ENCODE peak calls at places on chromosomes 2 and 18, in six cellular contexts. Y is CD8-positive, alpha-beta memory T cell; A is ovary; V is CD4-positive, alpha-beta memory T cell; N is HepG2; E is astrocyte. X is an unnamed sample.

GRCh38 chr18:73980289-73980979 is 167.2 kb downstream of the FBXO15 start:
- DNase-seq in Y (no peak), A (no peak), V (no peak), N (peak; percentile 9), E (no peak), X (peak; percentile 54)

GRCh38 chr18:36050479-36050878 is 16.9 kb downstream of the RPRD1A start:
- DNase-seq in Y (no peak), A (no peak), V (no peak), N (no peak), E (no peak), X (no peak)

GRCh38 chr2:23653326-23653725 is 268.3 kb downstream of the KLHL29 start:
- DNase-seq in Y (no peak), A (no peak), V (no peak), N (no peak), E (no peak), X (no peak)

GRCh38 chr2:8171608-8172007 is 510.2 kb upstream of the ID2 start:
- DNase-seq in Y (no peak), A (no peak), V (no peak), N (no peak), E (peak; percentile 46), X (no peak)

GRCh38 chr2:175396696-175397095 is 215.2 kb upstream of the ATP5MC3 start:
- DNase-seq in Y (no peak), A (no peak), V (no peak), N (no peak), E (no peak), X (no peak)

GRCh38 chr2:100119235-100119634 is 23.2 kb downstream of the AFF3 start:
- DNase-seq in Y (no peak), A (no peak), V (no peak), N (no peak), E (no peak), X (no peak)

GRCh38 chr18:13511961-13512572 is 214.3 kb downstream of the FAM210A start:
- DNase-seq in Y (no peak), A (no peak), V (no peak), N (no peak), E (no peak), X (no peak)

GRCh38 chr2:72011791-72012190 is 135.9 kb downstream of the CYP26B1 start:
- DNase-seq in Y (no peak), A (no peak), V (no peak), N (no peak), E (no peak), X (no peak)

GRCh38 chr2:230018153-230018552 is 50.6 kb downstream of the SLC16A14 start:
- DNase-seq in Y (no peak), A (no peak), V (no peak), N (no peak), E (peak; percentile 49), X (peak; percentile 89)

GRCh38 chr18:9741461-9741820 is 33.3 kb downstream of the RAB31 start:
- DNase-seq in Y (no peak), A (no peak), V (no peak), N (no peak), E (no peak), X (no peak)

GRCh38 chr2:71948781-71949536 is 198.7 kb downstream of the CYP26B1 start:
- DNase-seq in Y (no peak), A (no peak), V (no peak), N (no peak), E (peak; percentile 81), X (no peak)

GRCh38 chr2:188381614-188382013 is 89.9 kb downstream of the GULP1 start:
- DNase-seq in Y (no peak), A (no peak), V (no peak), N (no peak), E (peak; percentile 80), X (peak; percentile 87)

GRCh38 chr2:31193066-31193396 is 24.3 kb downstream of the CAPN14 start:
- DNase-seq in Y (no peak), A (no peak), V (no peak), N (no peak), E (no peak), X (no peak)

GRCh38 chr18:22900558-22901183 is 32.5 kb upstream of the RBBP8 start:
- DNase-seq in Y (no peak), A (no peak), V (no peak), N (no peak), E (peak; percentile 7), X (no peak)

GRCh38 chr2:124933883-124934282 is 908.8 kb downstream of the CNTNAP5 start:
- DNase-seq in Y (no peak), A (no peak), V (no peak), N (no peak), E (no peak), X (no peak)

GRCh38 chr2:165427686-165428085 is 41.8 kb upstream of the CSRNP3 start:
- DNase-seq in Y (no peak), A (no peak), V (no peak), N (no peak), E (no peak), X (no peak)

GRCh38 chr2:160968183-160968582 is 192.0 kb upstream of the TANK start:
- DNase-seq in Y (no peak), A (no peak), V (no peak), N (no peak), E (no peak), X (no peak)

GRCh38 chr2:136327162-136327852 is 209.4 kb upstream of the CXCR4 start:
- DNase-seq in Y (peak; percentile 91), A (no peak), V (peak; percentile 89), N (no peak), E (peak; percentile 29), X (peak; percentile 66)

GRCh38 chr18:58580623-58581022 is 48.3 kb downstream of the ALPK2 start:
- DNase-seq in Y (no peak), A (no peak), V (no peak), N (no peak), E (peak; percentile 76), X (peak; percentile 86)

GRCh38 chr2:148982282-148982681 is 56.2 kb upstream of the LYPD6B start:
- DNase-seq in Y (no peak), A (no peak), V (no peak), N (no peak), E (no peak), X (no peak)

GRCh38 chr2:137091704-137092103 is 326.4 kb downstream of the THSD7B start:
- DNase-seq in Y (no peak), A (no peak), V (no peak), N (no peak), E (no peak), X (no peak)

GRCh38 chr18:48342588-48342987 is 66.6 kb downstream of the ZBTB7C start:
- DNase-seq in Y (no peak), A (no peak), V (no peak), N (no peak), E (no peak), X (no peak)

GRCh38 chr2:118121986-118122767 is 33.9 kb downstream of the INSIG2 start:
- DNase-seq in Y (no peak), A (no peak), V (no peak), N (no peak), E (no peak), X (no peak)

GRCh38 chr2:105652014-105652796 is 92.5 kb upstream of the NCK2 start:
- DNase-seq in Y (no peak), A (no peak), V (no peak), N (no peak), E (no peak), X (no peak)

GRCh38 chr2:170525566-170525900 is 189.6 kb upstream of the SP5 start:
- DNase-seq in Y (no peak), A (peak; percentile 92), V (no peak), N (peak; percentile 24), E (peak; percentile 94), X (peak; percentile 97)

GRCh38 chr2:223465793-223466192 is 136.4 kb downstream of the SCG2 start:
- DNase-seq in Y (no peak), A (peak; percentile 52), V (no peak), N (no peak), E (peak; percentile 98), X (peak; percentile 98)

GRCh38 chr2:215405722-215406581 is 29.9 kb downstream of the FN1 start:
- DNase-seq in Y (no peak), A (no peak), V (no peak), N (no peak), E (no peak), X (no peak)

GRCh38 chr2:113755690-113756063 is 765 bp downstream of the SLC35F5 start:
- DNase-seq in Y (no peak), A (no peak), V (peak; percentile 4), N (peak; percentile 12), E (peak; percentile 22), X (peak; percentile 52)

GRCh38 chr2:25711641-25712369 is 38.4 kb upstream of the DTNB start:
- DNase-seq in Y (no peak), A (no peak), V (no peak), N (no peak), E (no peak), X (no peak)

GRCh38 chr2:197838036-197838435 is 33.6 kb downstream of the PLCL1 start:
- DNase-seq in Y (no peak), A (peak; percentile 7), V (peak; percentile 36), N (no peak), E (peak; percentile 26), X (peak; percentile 82)

GRCh38 chr2:238231251-238231793 is 8.5 kb downstream of the HES6 start:
- DNase-seq in Y (peak; percentile 84), A (peak; percentile 69), V (peak; percentile 67), N (no peak), E (peak; percentile 20), X (peak; percentile 81)
- H3K4me1 ChIP-seq in Y (peaks cover 10% of the 10 kb centered on the region), A (peaks cover 7% of the 10 kb centered on the region), V (peaks cover 16% of the 10 kb centered on the region), N (peaks cover under 1% of the 10 kb centered on the region), E (peaks cover 6% of the 10 kb centered on the region), X (peaks cover 16% of the 10 kb centered on the region)

GRCh38 chr18:76457475-76457874 is 37.6 kb downstream of the ZNF516 start:
- DNase-seq in Y (no peak), A (no peak), V (no peak), N (no peak), E (peak; percentile 56), X (no peak)
- H3K4me1 ChIP-seq in Y (peaks cover 2% of the 10 kb centered on the region), A (peaks cover 33% of the 10 kb centered on the region), V (no peaks in the 10 kb centered on the region), N (peaks cover 48% of the 10 kb centered on the region), E (peaks cover 50% of the 10 kb centered on the region), X (peaks cover 44% of the 10 kb centered on the region)

DNA sequence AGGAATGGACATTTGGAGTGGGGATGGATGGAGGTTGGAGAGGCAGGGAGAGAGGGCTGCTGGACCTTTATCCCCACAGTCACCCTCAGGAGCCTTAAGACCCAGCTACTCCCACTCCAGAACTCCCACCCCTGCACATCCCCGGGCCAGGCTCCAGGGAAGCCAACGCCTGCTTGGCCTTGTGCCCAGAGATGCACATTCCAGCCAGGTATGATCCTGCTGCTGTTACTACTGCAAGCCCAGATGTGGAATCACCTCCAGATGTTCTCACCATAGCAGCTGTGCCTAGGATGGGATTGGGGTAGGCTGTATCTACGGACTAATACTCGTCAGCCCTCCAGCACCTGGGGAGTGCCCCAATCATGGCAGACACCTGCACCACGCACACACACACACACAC is 71.7 kb downstream of the ZFP36L2 start:
- DNase-seq in Y (no peak), A (no peak), V (no peak), N (no peak), E (no peak), X (no peak)
- H3K4me1 ChIP-seq in Y (peaks cover 68% of the 10 kb centered on the region), A (peaks cover 11% of the 10 kb centered on the region), V (peaks cover 63% of the 10 kb centered on the region), N (peaks cover 74% of the 10 kb centered on the region), E (peaks cover 16% of the 10 kb centered on the region), X (peaks cover 17% of the 10 kb centered on the region)

GRCh38 chr2:9260411-9261037 is 53.9 kb downstream of the ASAP2 start:
- DNase-seq in Y (no peak), A (no peak), V (no peak), N (no peak), E (no peak), X (no peak)
- H3K4me1 ChIP-seq in Y (no peaks in the 10 kb centered on the region), A (peaks cover 38% of the 10 kb centered on the region), V (no peaks in the 10 kb centered on the region), N (peaks cover 38% of the 10 kb centered on the region), E (peaks cover 53% of the 10 kb centered on the region), X (peaks cover 37% of the 10 kb centered on the region)

X was measured in mesenchymal stem cell.